ENCODE peak calls at places on chromosomes 7 and 10, in nine cellular contexts. N is ovary, H is activated B cell treated with CpG ODN at 0.5 μM for 24 hours, K is heart right ventricle, B is cardiac muscle cell, S is WTC11, I is neural crest cell, Z is lower lobe of right lung, E is lower leg skin. A is an unnamed sample.

GRCh38 chr10:33363112-33363511 is 28.6 kb upstream of the NRP1 start:
- DNase-seq in N (no peak), S (no peak), Z (no peak), I (no peak), K (no peak), E (no peak), B (no peak), H (no peak), A (no peak)

GRCh38 chr10:62250594-62251198 is 17.9 kb downstream of the RTKN2 start:
- DNase-seq in B (no peak), S (no peak), N (no peak), H (no peak), E (no peak), Z (no peak), I (no peak), K (no peak), A (no peak)

GRCh38 chr7:16660702-16661464 is 14.9 kb downstream of the BZW2 start:
- DNase-seq in N (no peak), H (no peak), K (no peak), I (no peak), B (peak), E (no peak), Z (no peak), S (no peak), A (no peak)

GRCh38 chr7:128728608-128729007 is 10.6 kb upstream of the CALU start:
- DNase-seq in K (no peak), N (no peak), H (no peak), I (no peak), S (no peak), E (no peak), Z (no peak), B (peak), A (no peak)

GRCh38 chr10:11141571-11142091 is 124.0 kb downstream of the CELF2 start:
- DNase-seq in S (no peak), H (no peak), K (no peak), B (no peak), N (no peak), I (no peak), Z (no peak), E (no peak), A (no peak)

GRCh38 chr7:34570300-34570699 is 87.7 kb upstream of the NPSR1 start:
- DNase-seq in B (no peak), Z (no peak), H (no peak), S (no peak), E (no peak), K (no peak), I (no peak), N (no peak), A (no peak)

GRCh38 chr10:5283305-5284158 is 81.2 kb upstream of the UCN3 start:
- DNase-seq in H (no peak), Z (peak), E (peak), I (peak), N (peak), S (peak), B (peak), K (peak), A (no peak)

GRCh38 chr7:37405603-37406122 is 43.0 kb downstream of the ELMO1 start:
- DNase-seq in N (no peak), H (no peak), I (no peak), S (no peak), Z (no peak), B (peak), E (no peak), K (peak), A (no peak)

GRCh38 chr10:123213192-123213591 is 59.0 kb downstream of the BUB3 start:
- DNase-seq in S (peak), N (no peak), Z (no peak), H (no peak), I (no peak), K (no peak), E (no peak), B (no peak), A (no peak)

GRCh38 chr7:24763303-24763901 is 6.1 kb upstream of the GSDME start:
- DNase-seq in S (no peak), B (no peak), N (no peak), K (no peak), H (no peak), Z (no peak), E (no peak), I (no peak), A (no peak)

GRCh38 chr7:104933433-104934074 is 80.5 kb upstream of the KMT2E start:
- DNase-seq in K (no peak), N (no peak), S (no peak), B (no peak), H (no peak), E (no peak), Z (no peak), I (no peak), A (no peak)

GRCh38 chr7:116025098-116025809 is 5.3 kb downstream of the TFEC start:
- DNase-seq in I (no peak), B (peak), K (no peak), E (no peak), H (no peak), S (no peak), N (no peak), Z (no peak), A (no peak)

GRCh38 chr10:120465138-120465537 is 8.1 kb downstream of the PLPP4 start:
- DNase-seq in I (no peak), S (no peak), N (no peak), K (no peak), Z (no peak), H (no peak), E (no peak), B (no peak), A (no peak)

GRCh38 chr10:120460776-120461175 is 3.7 kb downstream of the PLPP4 start:
- DNase-seq in Z (no peak), I (no peak), N (no peak), S (no peak), K (no peak), E (no peak), H (no peak), B (peak), A (no peak)

GRCh38 chr10:120460191-120460590 is 3.2 kb downstream of the PLPP4 start:
- DNase-seq in S (no peak), H (no peak), Z (no peak), K (no peak), I (no peak), B (no peak), N (no peak), E (no peak), A (no peak)

GRCh38 chr10:120459185-120459584 is 2.2 kb downstream of the PLPP4 start:
- DNase-seq in B (no peak), K (no peak), E (no peak), Z (no peak), N (no peak), S (no peak), I (no peak), H (no peak), A (no peak)

DNA sequence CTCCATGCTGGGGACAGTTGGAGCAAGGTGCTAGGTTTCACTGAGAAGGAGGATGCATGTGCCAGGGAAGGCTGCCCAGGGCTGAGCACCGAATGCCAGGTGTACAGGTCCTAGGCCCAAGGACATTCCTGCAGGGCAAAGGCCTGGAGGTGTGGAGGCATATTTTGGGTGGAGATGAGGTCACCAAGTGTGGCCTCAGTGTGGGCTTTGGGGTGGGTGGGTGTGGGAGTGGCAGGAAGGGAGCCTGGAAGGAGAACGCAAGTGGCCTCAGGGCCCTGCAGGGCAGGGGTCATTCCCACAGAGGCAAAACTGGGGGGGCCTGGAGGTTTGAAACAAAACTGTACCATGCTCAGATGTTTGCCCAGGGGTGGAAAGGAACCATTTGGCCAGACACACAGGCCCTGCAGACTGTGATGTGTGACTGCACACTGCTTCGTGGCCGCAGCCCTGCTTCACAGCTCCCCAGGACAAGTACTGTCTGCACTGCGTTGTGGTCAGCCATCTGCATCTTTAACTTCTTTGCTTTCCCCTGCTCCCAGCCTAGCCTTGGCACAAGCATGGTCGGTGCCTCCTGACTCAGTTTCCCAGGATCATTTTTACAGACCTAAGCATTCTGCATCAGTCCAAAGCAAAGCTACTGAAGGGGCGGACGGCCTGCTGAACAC is 5.1 kb downstream of the PLPP4 start:
- DNase-seq in Z (no peak), I (no peak), B (no peak), H (no peak), S (no peak), K (no peak), N (no peak), E (no peak), A (no peak)
- TF ChIP-seq CTCF in Z (no peak), I (no peak), B (no peak), H (no peak), S (no peak), K (no peak), N (no peak), E (no peak), A (no peak)

GRCh38 chr7:47771301-47771989 is 176.8 kb downstream of the PKD1L1 start:
- DNase-seq in S (no peak), B (no peak), E (peak), H (no peak), I (no peak), Z (no peak), N (no peak), K (no peak), A (no peak)
- TF ChIP-seq CTCF in S (no peak), B (no peak), E (no peak), H (no peak), I (no peak), Z (no peak), N (no peak), K (no peak), A (no peak)

GRCh38 chr10:49322371-49323170 is 23.6 kb downstream of the C10orf71 start:
- DNase-seq in E (no peak), H (no peak), N (no peak), K (no peak), B (no peak), S (no peak), Z (no peak), I (no peak), A (no peak)
- TF ChIP-seq CTCF in E (no peak), H (no peak), N (no peak), K (no peak), B (no peak), S (no peak), Z (no peak), I (no peak), A (no peak)

GRCh38 chr10:44961231-44961571 is 1.6 kb downstream of the RASSF4 start:
- DNase-seq in H (no peak), B (no peak), I (no peak), Z (no peak), E (peak), S (no peak), K (no peak), N (no peak), A (peak)

GRCh38 chr10:44963772-44964633 is 4.4 kb downstream of the RASSF4 start:
- DNase-seq in K (peak), H (no peak), B (no peak), I (peak), E (no peak), S (peak), N (no peak), Z (peak), A (peak)

GRCh38 chr10:44965104-44965503 is 5.5 kb downstream of the RASSF4 start:
- DNase-seq in E (no peak), S (no peak), B (no peak), H (no peak), K (no peak), Z (no peak), I (no peak), N (no peak), A (no peak)

GRCh38 chr10:44961931-44962750 is 2.5 kb downstream of the RASSF4 start:
- DNase-seq in B (no peak), N (no peak), Z (no peak), E (no peak), S (no peak), H (no peak), I (no peak), K (no peak), A (peak)

GRCh38 chr10:44962870-44963738 is 3.5 kb downstream of the RASSF4 start:
- DNase-seq in B (no peak), S (peak), N (no peak), Z (no peak), K (no peak), I (no peak), H (no peak), E (no peak), A (peak)
- TF ChIP-seq CTCF in B (peak), S (no peak), N (no peak), Z (peak), K (peak), I (peak), H (no peak), E (no peak), A (no peak)